ENCODE peak calls at places on chromosome 9, in five cellular contexts. X, B, N, D and I are unnamed samples.

GRCh38 chr9:76902395-76902794 is 3.5 kb downstream of the PRUNE2 start:
- DNase-seq in X (no peak), B (no peak), N (no peak), D (no peak), I (no peak)

GRCh38 chr9:124306098-124306735 is 48.5 kb downstream of the NEK6 start:
- DNase-seq in B (no peak), D (no peak), X (no peak), N (peak; percentile 96), I (no peak)

GRCh38 chr9:112203536-112203935 is 28.4 kb upstream of the SUSD1 start:
- DNase-seq in B (no peak), X (no peak), N (peak; percentile 66), D (no peak), I (no peak)

GRCh38 chr9:92547356-92547755 is 11.6 kb upstream of the ECM2 start:
- DNase-seq in N (no peak), B (no peak), D (no peak), X (no peak), I (no peak)

GRCh38 chr9:20760246-20760901 is 76.3 kb downstream of the FOCAD start:
- DNase-seq in D (no peak), X (no peak), N (no peak), B (no peak), I (no peak)

GRCh38 chr9:80679920-80680319 is 1009.4 kb downstream of the TLE1 start:
- DNase-seq in N (no peak), B (no peak), X (no peak), D (no peak), I (no peak)

GRCh38 chr9:36345103-36345846 is 54.8 kb downstream of the RNF38 start:
- DNase-seq in D (no peak), B (no peak), X (no peak), N (no peak), I (peak; percentile 4)

GRCh38 chr9:116238225-116238624 is 84.6 kb downstream of the PAPPA start:
- DNase-seq in X (no peak), B (no peak), N (peak; percentile 86), D (no peak), I (no peak)

GRCh38 chr9:133141833-133142594 is 21.0 kb upstream of the RALGDS start:
- DNase-seq in N (no peak), X (no peak), B (peak; percentile 95), D (peak; percentile 88), I (no peak)

GRCh38 chr9:87276851-87277251 is 220.8 kb upstream of the DAPK1 start:
- DNase-seq in B (no peak), D (no peak), X (no peak), N (no peak), I (no peak)

GRCh38 chr9:116942593-116943061 is 255.5 kb downstream of the TRIM32 start:
- DNase-seq in N (no peak), D (no peak), X (no peak), B (no peak), I (no peak)

GRCh38 chr9:95512751-95513120 is 4.0 kb downstream of the PTCH1 start:
- DNase-seq in N (peak; percentile 25), D (no peak), X (no peak), B (no peak), I (no peak)
- H3K27ac ChIP-seq in N (no peak overlapping the region), D (peak overlapping the region; percentile 94), X (no peak overlapping the region), B (peak overlapping the region; percentile 61), I (no peak overlapping the region)

GRCh38 chr9:137968235-137968634 is 90.7 kb downstream of the CACNA1B start:
- DNase-seq in D (peak; percentile 24), X (no peak), N (no peak), B (no peak), I (no peak)
- H3K9me3 ChIP-seq in D (no peaks in the 10 kb centered on the region), X (peaks cover 9% of the 10 kb centered on the region), N (peaks cover 7% of the 10 kb centered on the region), B (no peaks in the 10 kb centered on the region), I (no peaks in the 10 kb centered on the region)

GRCh38 chr9:4927701-4928100 is 57.4 kb upstream of the JAK2 start:
- DNase-seq in X (no peak), B (no peak), N (no peak), D (no peak), I (no peak)
- H3K4me3 ChIP-seq in X (no peak overlapping the region), B (no peak overlapping the region), N (no peak overlapping the region), D (no peak overlapping the region), I (no peak overlapping the region)

GRCh38 chr9:83043583-83043982 is 19.4 kb downstream of the RASEF start:
- DNase-seq in X (no peak), D (no peak), B (no peak), N (no peak), I (no peak)
- H3K27ac ChIP-seq in X (no peak overlapping the region), D (no peak overlapping the region), B (no peak overlapping the region), N (no peak overlapping the region), I (no peak overlapping the region)

GRCh38 chr9:135001526-135001925 is 83.8 kb upstream of the FCN1 start:
- DNase-seq in B (no peak), X (no peak), N (no peak), D (no peak), I (no peak)
- H3K9me3 ChIP-seq in B (no peaks in the 10 kb centered on the region), X (peaks cover 25% of the 10 kb centered on the region), N (peaks cover 50% of the 10 kb centered on the region), D (peaks cover 37% of the 10 kb centered on the region), I (peaks cover 10% of the 10 kb centered on the region)